ENCODE peak calls at places on chromosomes 12 and 14, in eight cellular contexts. K, R, P, D, H, E, F and G are unnamed samples. For H3K36me3, the result is how much of the 10 kb centered on the place peaks cover.

GRCh38 chr12:24931666-24932405 is 17.1 kb downstream of the BCAT1 start:
- DNase-seq in K (no peak), R (no peak), P (no peak), D (no peak), H (no peak), E (no peak), F (no peak), G (no peak)

GRCh38 chr12:65728348-65728912 is 95.9 kb upstream of the HMGA2 start:
- DNase-seq in K (no peak), R (no peak), P (no peak), D (no peak), H (no peak), E (peak), F (no peak), G (no peak)

GRCh38 chr12:460301-461230 is 827 bp downstream of the B4GALNT3 start:
- DNase-seq in K (peak), R (peak), P (no peak), D (no peak), H (no peak), E (peak), F (peak), G (peak)

GRCh38 chr12:47900480-47901129 is 4.2 kb downstream of the VDR start:
- DNase-seq in K (peak), R (no peak), P (no peak), D (peak), H (no peak), E (peak), F (no peak), G (peak)

GRCh38 chr12:48857278-48857994 is 5.5 kb upstream of the DDX23 start:
- DNase-seq in K (no peak), R (no peak), P (no peak), D (no peak), H (no peak), E (no peak), F (no peak), G (no peak)

GRCh38 chr12:1790470-1790869 is 29.9 kb upstream of the LRTM2 start:
- DNase-seq in K (no peak), R (no peak), P (no peak), D (no peak), H (no peak), E (no peak), F (no peak), G (no peak)

GRCh38 chr14:104688755-104689619 is at the start of gene INF2:
- DNase-seq in K (peak), R (no peak), P (peak), D (no peak), H (no peak), E (peak), F (peak), G (peak)

GRCh38 chr12:124626841-124627502 is 59.6 kb upstream of the NCOR2 start:
- DNase-seq in K (no peak), R (peak), P (no peak), D (no peak), H (no peak), E (no peak), F (no peak), G (no peak)

GRCh38 chr14:104390941-104391901 is 188.3 kb upstream of the C14orf180 start:
- DNase-seq in K (no peak), R (peak), P (no peak), D (no peak), H (peak), E (no peak), F (no peak), G (no peak)

GRCh38 chr14:96581026-96581425 is 78.8 kb downstream of the PAPOLA start:
- DNase-seq in K (no peak), R (no peak), P (no peak), D (no peak), H (no peak), E (no peak), F (no peak), G (no peak)

GRCh38 chr12:1792406-1792805 is 28.0 kb upstream of the LRTM2 start:
- DNase-seq in K (no peak), R (no peak), P (no peak), D (no peak), H (no peak), E (no peak), F (no peak), G (no peak)

GRCh38 chr14:69712217-69712565 is 54.8 kb upstream of the SRSF5 start:
- DNase-seq in K (no peak), R (no peak), P (no peak), D (no peak), H (no peak), E (no peak), F (no peak), G (no peak)

GRCh38 chr14:31090872-31091764 is 64.9 kb upstream of the STRN3 start:
- DNase-seq in K (no peak), R (peak), P (peak), D (peak), H (no peak), E (peak), F (no peak), G (no peak)

GRCh38 chr12:131133015-131133905 is 179.6 kb downstream of the ADGRD1 start:
- DNase-seq in K (no peak), R (peak), P (no peak), D (no peak), H (no peak), E (no peak), F (no peak), G (peak)

GRCh38 chr14:91398192-91398591 is 19.4 kb downstream of the CCDC88C start:
- DNase-seq in K (no peak), R (no peak), P (no peak), D (no peak), H (no peak), E (no peak), F (no peak), G (no peak)

DNA sequence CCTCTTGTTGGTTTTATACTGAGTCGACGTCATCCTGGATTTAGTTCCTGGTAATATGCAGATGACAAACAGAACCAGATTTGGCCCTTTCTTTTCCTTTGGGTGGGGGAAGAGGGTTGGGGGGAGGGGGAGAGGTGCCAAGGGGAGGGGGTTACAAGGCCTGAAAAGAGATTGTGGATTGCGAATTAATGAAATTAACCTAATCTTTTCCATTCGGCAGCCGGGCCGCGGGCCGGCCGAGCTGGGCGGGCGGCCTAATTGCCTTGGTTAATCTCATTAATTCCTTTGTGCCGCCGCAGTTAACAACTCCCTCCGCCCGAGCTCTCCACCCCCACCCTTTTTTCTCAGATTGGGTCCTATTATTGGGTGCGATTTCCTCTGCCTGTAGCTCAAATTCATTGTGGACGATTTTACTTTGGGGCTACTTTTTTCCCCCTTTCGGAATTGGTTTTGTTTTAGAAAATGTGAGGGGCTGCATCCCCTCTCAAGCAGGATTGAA is 387 bp upstream of the GSC start:
- DNase-seq in K (peak), R (no peak), P (no peak), D (no peak), H (no peak), E (no peak), F (peak), G (peak)
- H3K4me3 ChIP-seq in K (peak), R (peak), P (peak), D (no peak), H (peak), E (no peak), F (peak), G (peak)

GRCh38 chr12:29883558-29883957 is 99.8 kb upstream of the TMTC1 start:
- DNase-seq in K (no peak), R (no peak), P (no peak), D (no peak), H (no peak), E (no peak), F (no peak), G (no peak)
- H3K36me3 ChIP-seq in K (under half), R (under half), P (under half), D (under half), H (under half), E (under half), F (under half), G (under half)

GRCh38 chr12:50927356-50927755 is 25.0 kb upstream of the HIGD1C start:
- DNase-seq in K (no peak), R (no peak), P (no peak), D (no peak), H (no peak), E (no peak), F (no peak), G (no peak)

GRCh38 chr12:50924439-50925341 is 27.7 kb upstream of the HIGD1C start:
- DNase-seq in K (peak), R (peak), P (peak), D (peak), H (peak), E (peak), F (peak), G (peak)

GRCh38 chr12:50926415-50926814 is 25.9 kb upstream of the HIGD1C start:
- DNase-seq in K (no peak), R (no peak), P (no peak), D (no peak), H (no peak), E (no peak), F (no peak), G (no peak)

GRCh38 chr12:50925342-50925651 is 27.0 kb upstream of the HIGD1C start:
- DNase-seq in K (peak), R (no peak), P (peak), D (no peak), H (no peak), E (no peak), F (no peak), G (no peak)

DNA sequence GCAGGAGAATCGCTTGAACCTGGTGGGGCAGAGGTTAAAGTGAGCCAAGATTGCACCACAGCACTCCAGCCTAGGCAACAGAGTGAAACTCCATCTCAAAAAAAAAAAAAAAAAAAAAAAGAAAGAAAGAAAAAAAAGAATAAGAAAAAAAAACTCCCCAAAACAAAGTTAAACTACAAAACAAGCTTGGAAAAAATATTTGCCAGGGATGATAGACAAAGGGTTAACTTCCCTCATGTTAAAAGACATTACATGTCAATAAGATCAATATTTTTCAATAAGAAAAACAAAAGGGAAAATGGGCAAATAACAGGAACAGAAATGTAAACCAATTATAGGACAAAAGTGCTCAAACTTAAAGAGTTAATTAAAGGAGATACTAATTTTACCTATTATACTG is 26.4 kb upstream of the HIGD1C start:
- DNase-seq in K (no peak), R (no peak), P (no peak), D (no peak), H (no peak), E (no peak), F (no peak), G (no peak)
- H3K4me3 ChIP-seq in K (peak), R (peak), P (peak), D (no peak), H (peak), E (no peak), F (no peak), G (no peak)

GRCh38 chr12:132781938-132782337 is 20.3 kb upstream of the ANKLE2 start:
- DNase-seq in K (no peak), R (no peak), P (no peak), D (no peak), H (no peak), E (no peak), F (no peak), G (no peak)
- H3K36me3 ChIP-seq in K (under half), R (half or more), P (half or more), D (half or more), H (half or more), E (half or more), F (under half), G (half or more)